ENCODE peak calls at places on chromosomes 13 and 19, in four cellular contexts. L is right lobe of liver, P is heart left ventricle, Z is OCI-LY7. N is an unnamed sample.

GRCh38 chr19:48543121-48543710 is 8.8 kb upstream of the SULT2B1 start:
- DNase-seq in L (no peak), P (no peak), Z (no peak), N (no peak)

GRCh38 chr13:97120976-97121375 is 101.2 kb upstream of the MBNL2 start:
- DNase-seq in L (no peak), P (no peak), Z (no peak), N (no peak)

GRCh38 chr19:1269478-1270167 is 491 bp downstream of the CIRBP start:
- DNase-seq in L (peak), P (peak), Z (peak), N (peak)

GRCh38 chr13:63628310-63628709 is 2212.7 kb upstream of the PCDH20 start:
- DNase-seq in L (no peak), P (no peak), Z (no peak), N (peak)

GRCh38 chr13:87941244-87941643 is 270.1 kb downstream of the SLITRK5 start:
- DNase-seq in L (no peak), P (no peak), Z (no peak), N (no peak)

GRCh38 chr13:50990540-50991506 is 81.2 kb downstream of the RNASEH2B start:
- DNase-seq in L (no peak), P (peak), Z (no peak), N (no peak)

GRCh38 chr13:113059891-113060290 is 45.7 kb upstream of the F7 start:
- DNase-seq in L (no peak), P (peak), Z (no peak), N (no peak)

GRCh38 chr13:99614465-99614885 is 113.2 kb downstream of the TM9SF2 start:
- DNase-seq in L (peak), P (no peak), Z (peak), N (peak)

GRCh38 chr13:62093984-62094383 is 678.3 kb upstream of the PCDH20 start:
- DNase-seq in L (no peak), P (no peak), Z (no peak), N (no peak)

GRCh38 chr13:34748561-34748960 is 193.5 kb upstream of the NBEA start:
- DNase-seq in L (no peak), P (no peak), Z (no peak), N (no peak)

GRCh38 chr19:28472111-28472510 is 740.8 kb downstream of the UQCRFS1 start:
- DNase-seq in L (no peak), P (no peak), Z (no peak), N (no peak)

GRCh38 chr19:39402417-39403297 is 4.0 kb upstream of the ZFP36 start:
- DNase-seq in L (peak), P (peak), Z (peak), N (peak)

DNA sequence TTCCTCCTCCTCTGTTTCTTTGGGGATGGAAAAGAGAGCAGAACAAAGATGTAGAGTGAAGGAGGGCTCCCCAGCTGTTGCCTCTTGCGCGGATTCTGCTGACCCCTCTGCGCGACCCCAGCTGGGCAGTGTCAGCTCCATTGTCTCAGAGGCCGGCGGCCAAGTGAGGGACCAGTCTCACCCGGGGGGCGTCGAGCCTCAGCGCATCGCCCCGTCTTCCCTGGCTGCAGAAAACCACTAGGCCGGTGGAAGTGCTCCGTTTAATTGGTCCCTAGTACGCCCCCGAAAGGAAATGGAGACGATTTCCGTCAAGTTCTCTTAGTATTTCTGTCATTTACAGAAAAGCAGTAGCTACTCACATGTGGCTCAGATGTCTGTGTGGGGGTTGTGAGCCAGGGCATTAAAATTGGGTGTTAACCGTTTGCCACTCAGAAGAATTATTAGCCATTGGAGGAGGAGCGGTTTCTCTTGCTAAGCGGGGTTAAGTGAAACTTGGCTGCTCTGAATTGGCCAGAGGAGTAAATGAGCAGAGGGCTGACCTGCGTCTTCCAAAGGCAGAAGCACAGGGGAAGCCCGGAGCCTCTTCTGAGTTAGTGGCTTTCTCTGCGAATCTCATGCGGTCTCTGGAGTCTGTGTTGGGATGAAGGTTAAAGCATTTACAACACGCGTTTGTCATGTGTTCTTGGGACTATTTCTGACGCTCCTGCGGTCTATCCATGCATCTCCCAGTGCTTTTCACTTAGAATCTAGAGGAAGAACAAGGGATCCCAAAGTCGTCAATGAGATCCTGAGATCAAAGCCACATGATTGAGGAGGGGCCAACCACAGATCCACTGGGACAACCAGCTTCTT is 132.8 kb upstream of the MYO16 start:
- DNase-seq in L (no peak), P (no peak), Z (no peak), N (no peak)
- H3K4me3 ChIP-seq in L (no peak), P (peak), Z (no peak), N (no peak)

DNA sequence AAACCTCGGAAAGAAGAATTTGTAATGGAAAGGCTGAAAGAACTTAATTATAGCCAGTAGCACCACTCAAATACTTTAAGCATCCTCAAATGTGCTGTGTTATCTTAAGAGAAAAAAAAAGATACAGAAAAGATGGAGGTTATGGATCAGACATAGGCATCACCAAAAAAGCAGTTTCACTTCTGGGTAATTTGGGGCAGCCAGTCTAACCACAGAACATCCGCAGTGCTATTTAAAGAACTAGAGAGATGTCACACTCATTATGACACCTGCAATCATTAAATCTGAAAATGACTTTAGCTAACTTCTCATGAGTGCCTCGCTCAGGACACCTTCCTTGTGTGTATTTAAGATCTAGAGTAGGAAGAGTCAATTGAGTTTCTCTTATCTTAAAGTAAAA is 211.8 kb downstream of the RBM26 start:
- DNase-seq in L (no peak), P (no peak), Z (peak), N (peak)
- TF ChIP-seq CTCF in L (no peak), P (no peak), Z (no peak), N (no peak)

DNA sequence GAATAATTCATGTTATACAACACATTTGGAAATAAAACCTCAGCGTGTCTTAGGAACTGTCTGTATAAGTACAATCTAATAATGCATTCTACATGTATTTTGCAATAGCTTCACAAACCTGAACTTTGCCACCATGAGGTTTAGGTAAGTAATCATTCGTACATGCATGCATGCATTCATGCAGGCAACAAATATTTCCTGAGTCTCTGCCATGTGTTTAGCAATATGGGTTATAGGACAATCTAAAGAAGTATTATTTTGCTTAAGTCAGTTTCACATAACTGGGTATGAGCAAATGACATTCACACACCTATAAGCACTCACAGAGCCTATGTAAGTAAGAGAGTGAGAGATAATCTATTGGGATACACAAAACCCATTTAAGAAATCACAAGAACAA is 61.9 kb downstream of the EPSTI1 start:
- DNase-seq in L (no peak), P (no peak), Z (no peak), N (no peak)
- H3K4me3 ChIP-seq in L (no peak), P (no peak), Z (no peak), N (no peak)

DNA sequence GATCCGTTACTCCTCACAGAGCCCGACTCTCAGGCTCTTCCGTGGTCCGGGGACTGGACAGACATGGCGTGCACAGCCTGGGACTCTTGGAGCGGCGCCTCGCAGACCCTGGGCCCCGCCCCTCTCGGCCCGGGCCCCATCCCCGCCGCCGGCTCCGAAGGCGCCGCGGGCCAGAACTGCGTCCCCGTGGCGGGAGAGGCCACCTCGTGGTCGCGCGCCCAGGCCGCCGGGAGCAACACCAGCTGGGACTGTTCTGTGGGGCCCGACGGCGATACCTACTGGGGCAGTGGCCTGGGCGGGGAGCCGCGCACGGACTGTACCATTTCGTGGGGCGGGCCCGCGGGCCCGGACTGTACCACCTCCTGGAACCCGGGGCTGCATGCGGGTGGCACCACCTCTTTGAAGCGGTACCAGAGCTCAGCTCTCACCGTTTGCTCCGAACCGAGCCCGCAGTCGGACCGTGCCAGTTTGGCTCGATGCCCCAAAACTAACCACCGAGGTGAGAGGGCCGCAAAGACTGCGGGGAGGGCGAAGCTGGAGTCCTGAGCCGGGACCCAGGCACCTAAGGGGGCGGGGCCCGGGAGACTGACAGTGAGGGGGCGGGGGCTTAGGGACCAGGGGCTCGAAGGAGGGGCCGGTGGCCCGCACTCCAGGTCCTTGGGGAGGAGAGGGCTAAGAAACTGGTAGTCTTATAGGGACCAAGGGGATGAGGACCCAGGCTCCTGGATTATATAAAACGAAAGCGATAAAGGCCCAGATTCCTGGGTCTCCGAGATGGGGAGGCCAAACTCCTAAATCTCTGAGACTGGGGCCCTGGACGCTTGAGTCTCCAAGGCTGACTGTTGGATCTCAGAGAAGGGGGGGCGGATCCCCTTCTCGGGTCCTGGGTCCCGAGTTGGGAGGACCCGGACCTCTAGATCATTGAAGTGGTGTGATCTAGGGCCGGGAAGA is 2.0 kb downstream of the ETV2 start:
- DNase-seq in L (peak), P (peak), Z (peak), N (peak)
- TF ChIP-seq CTCF in L (peak), P (no peak), Z (no peak), N (no peak)

GRCh38 chr19:19027228-19027627 is 6.1 kb downstream of the SUGP2 start:
- DNase-seq in L (no peak), P (no peak), Z (no peak), N (no peak)
- H3K4me3 ChIP-seq in L (no peak), P (no peak), Z (no peak), N (no peak)